ENCODE peak calls at places on chromosome 18, in four cellular contexts. Q, T, J and V are unnamed samples.

GRCh38 chr18:59029663-59030421 is 109.8 kb upstream of the SEC11C start:
- DNase-seq in Q (peak; percentile 43), T (no peak), J (peak; percentile 72), V (no peak)

GRCh38 chr18:48939368-48940097 is 11.2 kb downstream of the SMAD7 start:
- DNase-seq in Q (no peak), T (no peak), J (peak; percentile 25), V (no peak)

GRCh38 chr18:54209471-54210180 is 14.8 kb downstream of the MBD2 start:
- DNase-seq in Q (no peak), T (no peak), J (no peak), V (no peak)

GRCh38 chr18:58609536-58609993 is 19.3 kb downstream of the ALPK2 start:
- DNase-seq in Q (no peak), T (no peak), J (no peak), V (no peak)

GRCh38 chr18:61360440-61361383 is 27.5 kb downstream of the CDH20 start:
- DNase-seq in Q (no peak), T (no peak), J (no peak), V (no peak)

GRCh38 chr18:7937268-7937667 is 370.2 kb downstream of the PTPRM start:
- DNase-seq in Q (no peak), T (no peak), J (no peak), V (no peak)

GRCh38 chr18:28736223-28736622 is 559.3 kb upstream of the CDH2 start:
- DNase-seq in Q (no peak), T (no peak), J (no peak), V (no peak)

GRCh38 chr18:394276-394996 is 106.1 kb downstream of the COLEC12 start:
- DNase-seq in Q (no peak), T (no peak), J (no peak), V (no peak)

GRCh38 chr18:55280515-55280914 is 307.5 kb downstream of the TCF4 start:
- DNase-seq in Q (no peak), T (no peak), J (no peak), V (no peak)